ENCODE peak calls at places on chromosomes 11 and 22, in nine cellular contexts. K, D, W, B, U, Z, R, X and E are unnamed samples.

GRCh38 chr11:44634401-44635281 is 69.2 kb downstream of the CD82 start:
- DNase-seq in U (peak), D (peak), X (peak), B (peak), K (peak), W (peak), R (peak), Z (peak), E (peak)

GRCh38 chr11:72613977-72614376 is 60.2 kb downstream of the PDE2A start:
- DNase-seq in U (peak), W (peak), Z (no peak), K (no peak), X (no peak), R (no peak), B (no peak), D (no peak), E (peak)

GRCh38 chr11:55714982-55715888 is 53.2 kb downstream of the OR4C6 start:
- DNase-seq in U (no peak), W (no peak), D (peak), B (no peak), Z (no peak), R (no peak), X (no peak), K (no peak), E (no peak)

GRCh38 chr22:50118557-50119168 is 28.9 kb downstream of the MOV10L1 start:
- DNase-seq in K (peak), U (no peak), R (peak), X (peak), W (peak), D (no peak), B (peak), Z (peak), E (peak)

GRCh38 chr11:130744804-130745203 is 171.5 kb downstream of the SNX19 start:
- DNase-seq in X (no peak), D (no peak), R (no peak), B (no peak), W (no peak), Z (no peak), K (peak), U (no peak), E (no peak)

GRCh38 chr22:32806296-32806695 is 4.8 kb downstream of the TIMP3 start:
- DNase-seq in W (no peak), D (no peak), U (no peak), B (no peak), R (no peak), K (peak), Z (no peak), X (no peak), E (no peak)

GRCh38 chr11:20022363-20023081 is 137.8 kb downstream of the DBX1 start:
- DNase-seq in W (no peak), B (peak), Z (peak), R (peak), K (peak), U (no peak), X (no peak), D (peak), E (no peak)

GRCh38 chr11:64366751-64367150 is 7.8 kb downstream of the RPS6KA4 start:
- DNase-seq in Z (no peak), D (no peak), X (no peak), U (no peak), K (no peak), B (no peak), R (peak), W (no peak), E (no peak)

GRCh38 chr11:1281974-1282365 is 27.5 kb downstream of the TOLLIP start:
- DNase-seq in W (no peak), B (no peak), R (no peak), Z (no peak), D (no peak), U (no peak), K (no peak), X (no peak), E (no peak)

GRCh38 chr11:62418733-62419132 is at the start of gene SCGB1A1:
- DNase-seq in X (no peak), D (no peak), B (no peak), R (no peak), Z (no peak), W (no peak), U (no peak), K (no peak), E (no peak)

GRCh38 chr11:72015511-72016061 is 16.9 kb downstream of the IL18BP start:
- DNase-seq in Z (peak), B (no peak), W (no peak), D (peak), X (no peak), K (peak), R (peak), U (no peak), E (no peak)

GRCh38 chr11:70506658-70506970 is 108.3 kb downstream of the CTTN start:
- DNase-seq in K (no peak), R (no peak), Z (no peak), B (no peak), W (no peak), U (peak), X (no peak), D (no peak), E (no peak)

GRCh38 chr11:69573751-69574382 is 67.1 kb upstream of the CCND1 start:
- DNase-seq in Z (no peak), X (no peak), U (no peak), W (no peak), D (no peak), K (no peak), R (no peak), B (no peak), E (no peak)

DNA sequence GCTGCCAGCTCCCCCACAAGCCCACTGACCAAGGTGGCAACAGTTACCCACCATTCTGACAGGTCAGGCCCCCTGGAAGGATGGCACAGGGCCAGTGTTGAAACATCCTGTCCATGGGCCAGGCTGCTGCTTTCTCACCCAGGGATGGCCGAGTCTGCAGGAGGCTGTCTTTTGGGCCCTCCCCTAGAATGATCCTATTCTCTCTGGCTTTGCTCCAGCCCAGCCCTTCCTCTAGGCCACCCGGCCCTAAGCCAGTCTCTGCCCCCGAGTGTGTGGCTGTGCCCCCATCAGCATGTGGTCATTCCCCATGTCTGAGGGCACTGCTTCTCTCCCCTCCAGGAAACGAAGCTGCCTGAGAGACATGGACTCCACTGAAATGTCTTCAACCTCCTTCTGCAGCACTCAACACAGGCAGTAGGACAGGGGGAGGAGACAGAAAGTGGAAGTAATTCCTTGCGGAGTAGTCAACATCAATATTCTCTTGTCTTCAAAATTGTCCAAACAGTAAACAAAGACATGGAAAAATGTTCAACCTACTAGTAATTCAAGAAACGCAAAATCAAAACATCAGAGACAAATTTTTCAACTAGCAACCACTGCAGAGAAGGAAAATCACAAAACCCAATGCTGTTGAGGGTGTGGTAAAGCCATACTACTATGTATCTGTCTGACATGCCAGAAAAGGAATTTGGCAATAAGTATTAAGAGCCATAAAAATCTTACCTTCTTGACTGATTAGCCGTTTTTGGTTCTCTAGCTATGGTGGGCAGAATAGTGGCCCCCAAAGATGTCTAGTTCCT is 5.1 kb upstream of the SCARF2 start:
- DNase-seq in U (no peak), Z (no peak), D (peak), B (no peak), X (no peak), K (no peak), R (no peak), W (no peak), E (no peak)
- H3K4me3 ChIP-seq in U (no peak), Z (no peak), D (no peak), B (no peak), X (no peak), K (no peak), R (no peak), W (no peak), E (no peak)

GRCh38 chr11:42595856-42596255 is 715.9 kb upstream of the API5 start:
- DNase-seq in B (no peak), Z (no peak), X (no peak), D (peak), U (no peak), K (no peak), R (no peak), W (no peak), E (no peak)
- H3K4me3 ChIP-seq in B (no peak), Z (no peak), X (no peak), D (no peak), U (no peak), K (no peak), R (no peak), W (no peak), E (no peak)

GRCh38 chr22:17436382-17436951 is 67.2 kb downstream of the CECR2 start:
- DNase-seq in W (no peak), D (no peak), X (no peak), Z (peak), U (no peak), R (no peak), B (no peak), K (peak), E (no peak)
- H3K4me3 ChIP-seq in W (no peak), D (peak), X (no peak), Z (no peak), U (peak), R (no peak), B (no peak), K (no peak), E (no peak)

DNA sequence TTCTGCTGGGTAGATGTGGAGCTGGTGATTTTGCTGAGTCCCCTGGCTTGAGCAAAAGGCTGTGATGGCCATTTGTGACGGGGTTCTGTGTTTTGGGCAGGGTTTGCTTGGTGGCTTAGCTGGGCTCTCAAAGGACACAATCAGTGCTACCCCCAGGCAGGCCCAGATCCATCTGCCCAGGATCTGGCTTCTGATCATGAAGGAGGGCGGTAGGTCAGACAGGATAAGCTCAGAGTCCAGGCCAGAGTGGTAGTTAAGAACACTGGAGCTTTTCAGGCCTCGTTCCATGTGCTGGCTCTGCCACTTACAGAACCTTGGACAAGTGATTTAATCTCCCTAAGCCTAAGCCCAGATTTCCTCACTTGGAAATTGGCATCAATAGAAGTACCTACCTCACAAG is 36.2 kb downstream of the UBASH3B start:
- DNase-seq in W (no peak), Z (no peak), B (no peak), U (no peak), R (no peak), X (no peak), K (no peak), D (no peak), E (no peak)
- H3K4me3 ChIP-seq in W (no peak), Z (no peak), B (no peak), U (no peak), R (no peak), X (no peak), K (no peak), D (no peak), E (no peak)

DNA sequence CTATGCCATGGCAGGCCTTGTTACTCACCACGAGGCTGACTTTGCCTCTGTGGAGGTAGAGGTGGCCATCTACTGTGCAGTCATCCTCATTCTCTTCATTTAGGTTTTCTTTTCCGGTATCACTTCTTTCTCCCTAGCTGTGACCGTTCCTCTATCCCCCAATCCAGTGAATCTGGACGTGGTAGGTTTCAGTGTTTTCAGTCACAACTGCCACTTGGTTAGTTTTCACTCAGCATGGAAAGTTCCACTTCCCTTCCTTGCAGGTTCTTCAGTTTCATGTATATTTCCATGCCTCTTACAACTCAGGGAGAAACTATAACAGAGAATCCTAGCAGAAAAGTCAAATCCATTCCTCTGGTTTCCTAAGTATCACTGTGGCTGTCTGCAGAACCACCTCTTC is 1.9 kb downstream of the HPS4 start:
- DNase-seq in U (no peak), Z (no peak), X (no peak), K (no peak), R (no peak), W (no peak), B (no peak), D (no peak), E (no peak)
- H3K4me3 ChIP-seq in U (peak), Z (no peak), X (no peak), K (no peak), R (no peak), W (no peak), B (no peak), D (peak), E (no peak)

DNA sequence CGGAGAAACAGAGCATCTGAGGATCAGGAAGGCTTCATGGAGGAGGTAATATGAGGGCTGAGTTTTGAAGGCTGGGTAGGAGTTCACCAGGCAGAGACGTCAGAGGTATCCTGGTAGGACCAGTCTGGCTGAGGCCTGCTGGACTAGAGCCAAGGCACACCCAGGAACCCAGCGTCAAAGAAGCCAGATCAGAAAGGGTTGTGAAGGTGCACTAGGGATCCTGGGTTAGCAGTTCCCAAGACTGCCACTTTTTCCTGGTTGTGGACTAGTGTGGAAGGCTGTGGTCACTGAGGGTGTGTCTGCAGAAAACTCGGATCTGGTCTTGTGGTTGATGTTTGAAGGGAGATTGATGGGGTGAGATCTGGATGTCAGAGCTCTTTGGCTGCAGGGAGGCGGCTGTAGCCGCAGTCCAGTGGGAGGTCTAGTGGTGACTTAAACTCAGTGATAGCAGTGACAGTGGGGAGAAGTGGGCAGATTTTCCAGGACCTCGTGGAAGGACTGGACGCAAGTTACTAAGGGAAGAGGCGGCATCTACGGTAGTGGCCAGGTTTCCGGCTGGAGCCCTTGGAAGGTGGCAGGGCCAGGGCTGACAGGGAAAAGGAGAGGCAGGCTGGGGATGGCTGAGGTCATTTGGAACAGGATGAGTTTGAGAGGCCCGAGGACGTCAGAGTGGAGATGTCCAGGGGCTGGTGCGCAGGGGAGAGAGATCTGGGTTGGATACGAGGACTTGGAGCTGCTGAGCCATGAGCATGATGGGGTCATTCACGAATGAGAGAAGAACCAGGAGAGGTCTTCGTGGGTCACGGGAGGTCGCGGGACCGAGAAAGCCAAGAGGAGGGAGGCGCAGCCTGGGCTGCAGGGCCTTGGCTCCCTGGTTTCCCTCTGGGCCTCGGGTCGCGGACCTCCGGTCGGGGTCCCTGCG is 10.9 kb downstream of the RELA start:
- DNase-seq in X (no peak), B (no peak), U (no peak), R (peak), D (peak), W (peak), Z (peak), K (peak), E (peak)
- H3K4me3 ChIP-seq in X (peak), B (peak), U (peak), R (peak), D (peak), W (peak), Z (peak), K (peak), E (peak)

GRCh38 chr22:46055851-46056168 is 78.8 kb upstream of the WNT7B start:
- DNase-seq in B (no peak), X (no peak), D (no peak), Z (peak), R (no peak), K (no peak), U (no peak), W (no peak), E (no peak)
- H3K4me3 ChIP-seq in B (no peak), X (no peak), D (no peak), Z (peak), R (no peak), K (peak), U (peak), W (peak), E (no peak)

DNA sequence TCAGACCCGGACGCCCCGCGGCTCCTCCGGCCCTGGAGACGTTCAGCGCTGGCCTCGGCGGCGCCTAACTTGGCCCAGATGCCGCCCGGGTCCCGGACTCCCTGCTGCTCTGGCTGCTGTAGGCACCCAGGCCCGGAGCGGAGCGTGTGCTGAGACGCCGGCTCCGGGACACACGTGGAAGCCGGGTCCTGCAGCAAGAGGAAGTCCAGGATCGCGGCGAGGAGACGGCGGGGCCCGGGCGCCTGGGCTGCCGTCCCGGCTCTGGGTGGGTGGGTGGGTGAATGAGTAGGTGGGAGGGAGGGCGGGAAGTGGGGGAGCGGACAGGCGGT is 223 bp downstream of the WT1 start:
- DNase-seq in B (no peak), D (peak), W (no peak), U (no peak), Z (no peak), X (no peak), R (no peak), K (no peak), E (no peak)
- H3K4me3 ChIP-seq in B (no peak), D (no peak), W (peak), U (peak), Z (no peak), X (no peak), R (no peak), K (no peak), E (peak)